ENCODE peak calls at places on chromosomes 2 and 18, in ten cellular contexts. V, W, E, R, O, C, T, Q, N and K are unnamed samples.

GRCh38 chr18:63394954-63395353 is 27.3 kb downstream of the VPS4B start:
- DNase-seq in V (no peak), W (no peak), E (no peak), R (no peak), O (no peak), C (no peak), T (no peak), Q (no peak), N (no peak), K (no peak)

GRCh38 chr18:47983946-47984345 is 53.5 kb upstream of the SMAD2 start:
- DNase-seq in V (no peak), W (no peak), E (no peak), R (no peak), O (no peak), C (no peak), T (no peak), Q (no peak), N (no peak), K (no peak)

GRCh38 chr18:48354746-48355260 is 54.4 kb downstream of the ZBTB7C start:
- DNase-seq in V (no peak), W (peak; percentile 2), E (no peak), R (no peak), O (no peak), C (no peak), T (no peak), Q (no peak), N (no peak), K (no peak)

GRCh38 chr18:47747260-47747795 is 183.1 kb downstream of the SMAD2 start:
- DNase-seq in V (no peak), W (no peak), E (no peak), R (no peak), O (no peak), C (no peak), T (no peak), Q (no peak), N (no peak), K (no peak)

GRCh38 chr2:104378853-104379374 is 475.0 kb upstream of the POU3F3 start:
- DNase-seq in V (peak; percentile 10), W (no peak), E (no peak), R (peak; percentile 4), O (no peak), C (no peak), T (no peak), Q (peak; percentile 5), N (no peak), K (no peak)

GRCh38 chr2:3461781-3462492 is 57.4 kb downstream of the ADI1 start:
- DNase-seq in V (peak; percentile 39), W (peak; percentile 15), E (no peak), R (peak; percentile 69), O (peak; percentile 65), C (no peak), T (peak; percentile 28), Q (peak; percentile 68), N (no peak), K (no peak)

GRCh38 chr18:67551146-67551545 is 34.6 kb upstream of the DSEL start:
- DNase-seq in V (no peak), W (no peak), E (no peak), R (no peak), O (no peak), C (no peak), T (no peak), Q (no peak), N (no peak), K (no peak)

GRCh38 chr2:33033524-33034150 is 86.9 kb downstream of the LTBP1 start:
- DNase-seq in V (no peak), W (no peak), E (no peak), R (no peak), O (peak; percentile 66), C (no peak), T (peak; percentile 10), Q (peak; percentile 38), N (no peak), K (no peak)

GRCh38 chr2:7053650-7054262 is 136.5 kb downstream of the RNF144A start:
- DNase-seq in V (peak; percentile 89), W (no peak), E (no peak), R (no peak), O (no peak), C (no peak), T (no peak), Q (no peak), N (no peak), K (no peak)

GRCh38 chr18:72375628-72376027 is 168.5 kb downstream of the CBLN2 start:
- DNase-seq in V (no peak), W (no peak), E (no peak), R (no peak), O (peak; percentile 28), C (no peak), T (no peak), Q (no peak), N (no peak), K (no peak)

GRCh38 chr2:230184727-230185578 is 34.8 kb downstream of the SP110 start:
- DNase-seq in V (no peak), W (no peak), E (no peak), R (no peak), O (peak; percentile 43), C (no peak), T (no peak), Q (no peak), N (no peak), K (no peak)

GRCh38 chr2:69652206-69652605 is 8.7 kb upstream of the AAK1 start:
- DNase-seq in V (no peak), W (no peak), E (no peak), R (no peak), O (peak; percentile 94), C (no peak), T (peak; percentile 29), Q (no peak), N (no peak), K (no peak)

GRCh38 chr2:81481242-81481993 is 1176.9 kb upstream of the LRRTM1 start:
- DNase-seq in V (no peak), W (no peak), E (peak; percentile 11), R (no peak), O (no peak), C (no peak), T (no peak), Q (peak; percentile 83), N (no peak), K (no peak)
- TF ChIP-seq POLR2A in V (no peak), W (no peak), E (no peak), R (no peak), O (no peak), C (no peak), T (no peak), Q (peak; percentile 68), N (no peak), K (no peak)

DNA sequence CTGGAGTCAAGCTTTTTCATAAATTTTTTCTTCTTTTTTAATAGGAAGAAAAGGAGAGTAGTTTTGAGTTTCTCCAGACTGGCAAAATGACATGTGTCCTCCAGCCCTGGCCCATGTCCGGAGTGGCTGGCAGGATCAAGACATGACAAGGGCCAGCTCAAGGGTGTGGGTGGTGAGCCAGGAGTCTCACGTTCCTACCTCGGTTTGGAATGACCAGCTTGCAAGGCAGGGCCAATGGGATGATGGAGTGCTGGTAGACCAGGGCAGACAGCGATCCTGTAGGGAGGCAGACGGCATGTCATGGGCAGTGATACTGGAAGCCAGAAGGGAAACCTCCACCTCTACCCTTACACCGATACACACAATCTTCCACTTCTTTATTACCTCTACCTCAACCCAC is 190.6 kb downstream of the TNS1 start:
- DNase-seq in V (no peak), W (no peak), E (no peak), R (no peak), O (no peak), C (peak; percentile 48), T (no peak), Q (no peak), N (no peak), K (no peak)
- H3K36me3 ChIP-seq in V (peaks cover 61% of the 10 kb centered on the region), W (peaks cover 100% of the 10 kb centered on the region), E (no peaks in the 10 kb centered on the region), R (peaks cover 46% of the 10 kb centered on the region), O (peaks cover 82% of the 10 kb centered on the region), C (peaks cover 96% of the 10 kb centered on the region), T (no peaks in the 10 kb centered on the region), Q (no peaks in the 10 kb centered on the region), N (peaks cover 24% of the 10 kb centered on the region), K (peaks cover 96% of the 10 kb centered on the region)

DNA sequence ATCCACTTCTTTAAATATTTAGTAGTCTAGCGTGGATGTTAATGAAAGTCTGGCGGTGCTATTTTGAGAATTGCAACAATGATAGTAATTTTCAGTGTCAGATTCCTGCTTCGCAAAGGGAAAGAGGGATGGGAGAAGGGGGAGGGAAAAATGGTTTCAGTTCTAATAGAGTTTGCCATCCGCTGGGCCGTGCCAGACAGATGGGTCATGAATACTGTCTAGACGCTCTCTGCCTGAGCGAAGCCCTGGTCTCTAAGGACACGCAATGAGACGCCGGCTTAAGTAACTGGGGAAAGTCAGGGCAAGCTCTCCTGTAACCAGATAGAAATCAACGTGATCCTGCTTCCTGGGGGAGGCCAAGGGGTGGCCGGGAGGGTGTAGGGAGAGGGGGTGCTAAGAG is 229.1 kb downstream of the LDLRAD4 start:
- DNase-seq in V (no peak), W (no peak), E (no peak), R (no peak), O (peak; percentile 48), C (peak; percentile 63), T (no peak), Q (no peak), N (no peak), K (peak; percentile 64)
- H3K27me3 ChIP-seq in V (no peaks in the 10 kb centered on the region), W (no peaks in the 10 kb centered on the region), E (no peaks in the 10 kb centered on the region), R (no peaks in the 10 kb centered on the region), O (peaks cover 9% of the 10 kb centered on the region), C (no peaks in the 10 kb centered on the region), T (peaks cover 6% of the 10 kb centered on the region), Q (peaks cover 6% of the 10 kb centered on the region), N (no peaks in the 10 kb centered on the region), K (no peaks in the 10 kb centered on the region)

DNA sequence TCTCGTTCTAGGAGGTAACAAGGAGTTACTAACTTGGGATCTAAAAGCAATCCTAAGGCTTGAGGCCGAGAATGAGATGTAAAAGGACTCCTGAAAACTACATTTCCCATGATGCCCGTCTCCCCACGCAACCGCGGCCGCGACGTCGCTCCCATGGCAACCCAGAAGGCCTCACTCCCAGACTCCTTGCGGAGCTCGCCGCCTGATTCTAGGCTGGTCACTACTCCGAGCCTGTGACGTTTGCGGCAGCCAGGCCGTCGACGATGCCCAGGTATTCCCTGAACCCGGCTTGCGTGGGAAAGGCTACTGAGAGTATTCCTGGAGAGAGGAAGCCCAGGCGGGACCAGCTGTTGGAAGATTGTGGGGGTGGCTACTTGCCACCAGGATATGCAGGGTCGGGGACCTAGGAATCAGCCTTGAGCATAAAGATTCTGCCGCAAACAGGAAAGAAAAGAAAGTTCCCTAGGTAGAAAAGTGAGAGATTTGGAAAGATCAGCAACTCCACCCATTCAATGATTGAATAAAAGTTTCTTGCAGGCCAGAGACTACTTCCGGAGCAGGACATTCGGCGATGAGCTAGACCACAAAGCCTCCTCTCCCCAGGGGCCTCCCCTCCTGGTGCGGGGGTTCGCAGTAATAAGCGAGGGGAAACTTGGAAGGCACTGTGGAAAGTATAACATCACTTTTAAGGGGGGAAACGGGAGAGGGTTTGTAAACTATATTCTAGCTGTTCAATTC is at the start of gene DYNC2LI1:
- DNase-seq in V (peak; percentile 95), W (peak; percentile 94), E (peak; percentile 91), R (peak; percentile 83), O (peak; percentile 89), C (peak; percentile 89), T (peak; percentile 89), Q (peak; percentile 94), N (peak; percentile 86), K (peak; percentile 95)
- TF ChIP-seq POLR2A in V (peak; percentile 85), W (peak; percentile 73), E (peak; percentile 72), R (peak; percentile 66), O (no peak), C (no peak), T (peak; percentile 72), Q (peak; percentile 79), N (peak; percentile 57), K (peak; percentile 82)

GRCh38 chr18:36335476-36336279 is 38.2 kb downstream of the FHOD3 start:
- DNase-seq in V (no peak), W (no peak), E (no peak), R (no peak), O (no peak), C (no peak), T (no peak), Q (no peak), N (no peak), K (no peak)
- H3K36me3 ChIP-seq in V (no peaks in the 10 kb centered on the region), W (no peaks in the 10 kb centered on the region), E (no peaks in the 10 kb centered on the region), R (no peaks in the 10 kb centered on the region), O (no peaks in the 10 kb centered on the region), C (no peaks in the 10 kb centered on the region), T (no peaks in the 10 kb centered on the region), Q (no peaks in the 10 kb centered on the region), N (no peaks in the 10 kb centered on the region), K (no peaks in the 10 kb centered on the region)